ENCODE peak calls at places on chromosome 5, in four cellular contexts. H is astrocyte of the spinal cord, C is endothelial cell of umbilical vein, A is HFFc6. Y is an unnamed sample.

GRCh38 chr5:4513381-4513780 is 626.7 kb upstream of the ADAMTS16 start:
- DNase-seq in H (no peak), C (no peak), A (no peak), Y (no peak)

GRCh38 chr5:177539411-177539810 is 15.0 kb downstream of the FAM193B start:
- DNase-seq in H (no peak), C (no peak), A (peak), Y (peak)

GRCh38 chr5:149404746-149405549 is 25.9 kb upstream of the IL17B start:
- DNase-seq in H (peak), C (no peak), A (peak), Y (no peak)

GRCh38 chr5:98602534-98603112 is 170.8 kb upstream of the RGMB start:
- DNase-seq in H (no peak), C (no peak), A (no peak), Y (peak)

GRCh38 chr5:72633649-72634048 is 126.4 kb upstream of the ZNF366 start:
- DNase-seq in H (peak), C (no peak), A (peak), Y (no peak)

GRCh38 chr5:50727149-50727496 is 60.7 kb downstream of the PARP8 start:
- DNase-seq in H (no peak), C (no peak), A (no peak), Y (no peak)

GRCh38 chr5:148393390-148393741 is 9.6 kb downstream of the FBXO38 start:
- DNase-seq in H (no peak), C (peak), A (no peak), Y (no peak)

GRCh38 chr5:30040483-30041116 is 1152.9 kb upstream of the CDH6 start:
- DNase-seq in H (peak), C (no peak), A (peak), Y (peak)

GRCh38 chr5:138596105-138596987 is 21.1 kb upstream of the HSPA9 start:
- DNase-seq in H (no peak), C (no peak), A (no peak), Y (no peak)

GRCh38 chr5:125394661-125395280 is 648.3 kb upstream of the ZNF608 start:
- DNase-seq in H (peak), C (no peak), A (no peak), Y (no peak)

GRCh38 chr5:60507687-60508086 is 192.3 kb downstream of the DEPDC1B start:
- DNase-seq in H (peak), C (no peak), A (no peak), Y (no peak)

GRCh38 chr5:30690931-30691330 is 502.6 kb upstream of the CDH6 start:
- DNase-seq in H (no peak), C (no peak), A (no peak), Y (no peak)

GRCh38 chr5:180785794-180786221 is 16.8 kb downstream of the MGAT1 start:
- DNase-seq in H (peak), C (peak), A (peak), Y (peak)

GRCh38 chr5:19795218-19795617 is 192.8 kb downstream of the CDH18 start:
- DNase-seq in H (peak), C (peak), A (peak), Y (no peak)

GRCh38 chr5:122236270-122236669 is 75.8 kb upstream of the SNCAIP start:
- DNase-seq in H (no peak), C (no peak), A (no peak), Y (no peak)

GRCh38 chr5:154302181-154302580 is 111.6 kb downstream of the GALNT10 start:
- DNase-seq in H (peak), C (no peak), A (no peak), Y (no peak)

GRCh38 chr5:130975847-130976246 is 189.2 kb downstream of the HINT1 start:
- DNase-seq in H (no peak), C (no peak), A (no peak), Y (no peak)

GRCh38 chr5:25301836-25302235 is 657.1 kb upstream of the CDH10 start:
- DNase-seq in H (no peak), C (no peak), A (no peak), Y (no peak)

GRCh38 chr5:106321242-106321641 is 1349.5 kb downstream of the EFNA5 start:
- DNase-seq in H (no peak), C (no peak), A (no peak), Y (no peak)

GRCh38 chr5:143887901-143888648 is 76.1 kb downstream of the HMHB1 start:
- DNase-seq in H (peak), C (peak), A (peak), Y (peak)

GRCh38 chr5:90562331-90562730 is 3.7 kb downstream of the ADGRV1 start:
- DNase-seq in H (no peak), C (no peak), A (no peak), Y (no peak)

GRCh38 chr5:13108281-13108680 is 836.2 kb downstream of the DNAH5 start:
- DNase-seq in H (no peak), C (no peak), A (no peak), Y (no peak)

GRCh38 chr5:108143581-108143980 is 238.3 kb downstream of the FBXL17 start:
- DNase-seq in H (peak), C (no peak), A (peak), Y (no peak)

DNA sequence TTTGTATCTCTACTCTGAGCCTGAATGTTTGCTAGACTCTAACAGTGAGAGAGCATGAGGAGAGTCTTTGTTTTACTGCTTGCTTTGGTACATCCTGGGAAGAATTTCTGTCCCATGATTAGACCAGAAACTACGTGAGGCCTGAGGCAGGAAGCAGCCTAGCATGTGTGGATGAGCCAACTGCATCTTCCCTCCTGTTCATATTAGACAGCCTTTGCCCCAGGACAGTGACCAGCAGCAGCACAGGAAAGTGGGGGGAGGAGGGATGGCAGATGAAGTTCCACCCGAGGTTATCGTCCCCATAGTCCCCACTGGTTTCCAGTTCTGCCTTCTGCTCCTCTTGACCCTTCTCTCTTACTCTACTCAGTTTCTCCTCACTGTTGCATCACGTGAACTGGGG is 83.8 kb downstream of the SNX18 start:
- DNase-seq in H (no peak), C (no peak), A (no peak), Y (no peak)
- TF ChIP-seq CTCF in H (no peak), C (no peak), A (no peak), Y (no peak)

GRCh38 chr5:179207920-179208705 is 137.1 kb downstream of the ADAMTS2 start:
- DNase-seq in H (no peak), C (no peak), A (no peak), Y (no peak)
- TF ChIP-seq CTCF in H (no peak), C (no peak), A (no peak), Y (no peak)

GRCh38 chr5:7881091-7881490 is 12.1 kb downstream of the MTRR start:
- DNase-seq in H (no peak), C (no peak), A (no peak), Y (no peak)
- TF ChIP-seq CTCF in H (no peak), C (no peak), A (no peak), Y (no peak)

DNA sequence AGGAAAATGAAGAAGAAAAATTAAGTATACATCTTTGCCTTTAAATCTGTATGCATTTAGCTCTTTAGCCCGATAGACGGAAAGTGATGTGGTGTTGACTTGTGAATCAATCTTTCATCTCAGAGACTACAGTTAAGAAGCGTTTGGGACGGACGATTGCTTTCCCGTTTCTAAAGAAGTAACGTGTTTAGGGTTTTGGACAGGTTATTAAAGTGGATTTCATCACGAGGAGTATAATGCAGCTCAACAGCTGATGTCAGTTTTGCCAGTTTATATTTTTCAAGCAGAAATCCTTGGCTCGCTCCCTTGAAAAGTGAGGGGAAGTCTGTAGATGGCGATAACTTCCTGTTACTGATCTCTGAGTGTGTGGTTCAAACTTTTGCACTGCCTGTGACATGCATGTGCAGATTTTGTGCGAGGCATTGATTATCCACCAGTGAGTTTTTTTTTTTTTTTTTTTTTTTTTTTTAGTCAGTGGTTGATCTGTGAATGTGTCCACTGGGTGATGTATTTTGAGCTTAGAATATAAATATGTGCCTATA is 1.1 kb downstream of the ADCY2 start:
- DNase-seq in H (peak), C (no peak), A (no peak), Y (no peak)
- TF ChIP-seq CTCF in H (no peak), C (no peak), A (no peak), Y (no peak)

GRCh38 chr5:93595420-93596136 is 12.6 kb downstream of the NR2F1 start:
- DNase-seq in H (peak), C (no peak), A (no peak), Y (no peak)

GRCh38 chr5:93596310-93596675 is 13.3 kb downstream of the NR2F1 start:
- DNase-seq in H (no peak), C (no peak), A (no peak), Y (no peak)

GRCh38 chr5:93594591-93595419 is 11.8 kb downstream of the NR2F1 start:
- DNase-seq in H (peak), C (no peak), A (no peak), Y (no peak)

GRCh38 chr5:93598141-93598996 is 15.3 kb downstream of the NR2F1 start:
- DNase-seq in H (peak), C (no peak), A (no peak), Y (no peak)

DNA sequence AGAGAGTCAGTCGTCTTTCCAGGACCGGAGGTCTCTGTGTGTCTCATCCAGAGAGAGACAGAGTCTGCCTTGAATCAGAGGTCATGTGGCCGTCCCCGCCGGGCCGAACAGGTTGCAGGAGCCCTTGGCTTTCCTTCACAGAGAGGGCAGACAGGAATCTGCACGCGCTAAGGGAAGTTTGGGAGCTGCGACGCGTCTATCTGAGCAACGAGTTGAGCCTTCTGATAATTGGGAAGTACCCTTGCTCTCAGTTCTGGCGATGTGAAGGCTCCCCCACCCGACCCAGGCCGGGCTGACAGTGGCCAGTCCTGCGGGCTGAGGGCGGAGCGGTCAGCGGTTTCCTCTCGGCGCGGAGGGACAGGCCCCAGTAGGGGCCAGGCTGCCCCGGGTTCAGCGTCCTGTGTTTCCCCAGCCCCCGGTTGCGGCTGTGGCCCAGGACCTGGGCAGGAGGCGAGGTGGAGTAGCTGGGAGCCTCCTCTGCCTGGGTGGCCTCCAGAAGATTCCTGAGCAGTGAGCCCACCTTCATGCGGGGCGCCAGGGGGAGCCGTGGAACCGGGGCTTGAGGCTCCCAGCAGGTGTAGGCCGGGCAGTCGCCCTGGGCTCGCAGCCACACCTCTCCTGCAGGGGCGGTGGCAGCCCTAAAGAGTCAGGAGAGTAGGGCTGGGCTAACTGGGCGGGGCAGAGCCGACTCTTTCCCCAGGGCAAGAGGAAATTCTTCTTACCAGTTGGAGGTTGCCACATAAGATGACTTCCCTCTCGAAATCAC is 13.8 kb downstream of the NR2F1 start:
- DNase-seq in H (peak), C (no peak), A (no peak), Y (no peak)
- TF ChIP-seq CTCF in H (peak), C (no peak), A (no peak), Y (no peak)

GRCh38 chr5:133713209-133713608 is 100.9 kb upstream of the FSTL4 start:
- DNase-seq in H (no peak), C (no peak), A (no peak), Y (no peak)
- TF ChIP-seq CTCF in H (no peak), C (no peak), A (no peak), Y (no peak)

GRCh38 chr5:112549605-112550161 is 130.6 kb upstream of the EPB41L4A start:
- DNase-seq in H (no peak), C (no peak), A (no peak), Y (no peak)

GRCh38 chr5:112554089-112554977 is 135.3 kb upstream of the EPB41L4A start:
- DNase-seq in H (no peak), C (no peak), A (peak), Y (no peak)

GRCh38 chr5:112549127-112549526 is 130.1 kb upstream of the EPB41L4A start:
- DNase-seq in H (no peak), C (no peak), A (no peak), Y (no peak)

GRCh38 chr5:112552791-112553190 is 133.7 kb upstream of the EPB41L4A start:
- DNase-seq in H (no peak), C (no peak), A (no peak), Y (no peak)

GRCh38 chr5:112551437-112552018 is 132.5 kb upstream of the EPB41L4A start:
- DNase-seq in H (peak), C (peak), A (peak), Y (no peak)
- TF ChIP-seq CTCF in H (peak), C (peak), A (peak), Y (peak)

DNA sequence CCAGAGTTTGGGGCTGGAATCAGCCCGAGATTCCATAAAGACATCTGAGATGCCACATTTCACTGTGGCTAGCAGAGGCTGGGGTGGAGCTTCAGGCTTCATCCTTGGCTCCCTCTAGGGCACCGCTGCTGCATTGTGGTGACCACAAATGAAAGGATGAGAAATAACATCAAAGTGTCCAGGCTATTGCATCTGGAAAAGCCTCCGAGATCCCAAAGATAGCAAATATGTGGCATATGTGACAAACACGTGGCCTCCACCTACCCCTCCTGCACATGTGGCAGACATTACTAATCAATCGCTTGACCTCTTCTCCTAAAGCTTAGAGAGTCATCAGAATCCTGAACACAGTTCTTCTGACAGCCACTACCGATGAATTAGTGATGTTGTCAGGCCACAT is 4.5 kb downstream of the SPARC start:
- DNase-seq in H (no peak), C (no peak), A (peak), Y (no peak)
- TF ChIP-seq CTCF in H (no peak), C (no peak), A (peak), Y (peak)

DNA sequence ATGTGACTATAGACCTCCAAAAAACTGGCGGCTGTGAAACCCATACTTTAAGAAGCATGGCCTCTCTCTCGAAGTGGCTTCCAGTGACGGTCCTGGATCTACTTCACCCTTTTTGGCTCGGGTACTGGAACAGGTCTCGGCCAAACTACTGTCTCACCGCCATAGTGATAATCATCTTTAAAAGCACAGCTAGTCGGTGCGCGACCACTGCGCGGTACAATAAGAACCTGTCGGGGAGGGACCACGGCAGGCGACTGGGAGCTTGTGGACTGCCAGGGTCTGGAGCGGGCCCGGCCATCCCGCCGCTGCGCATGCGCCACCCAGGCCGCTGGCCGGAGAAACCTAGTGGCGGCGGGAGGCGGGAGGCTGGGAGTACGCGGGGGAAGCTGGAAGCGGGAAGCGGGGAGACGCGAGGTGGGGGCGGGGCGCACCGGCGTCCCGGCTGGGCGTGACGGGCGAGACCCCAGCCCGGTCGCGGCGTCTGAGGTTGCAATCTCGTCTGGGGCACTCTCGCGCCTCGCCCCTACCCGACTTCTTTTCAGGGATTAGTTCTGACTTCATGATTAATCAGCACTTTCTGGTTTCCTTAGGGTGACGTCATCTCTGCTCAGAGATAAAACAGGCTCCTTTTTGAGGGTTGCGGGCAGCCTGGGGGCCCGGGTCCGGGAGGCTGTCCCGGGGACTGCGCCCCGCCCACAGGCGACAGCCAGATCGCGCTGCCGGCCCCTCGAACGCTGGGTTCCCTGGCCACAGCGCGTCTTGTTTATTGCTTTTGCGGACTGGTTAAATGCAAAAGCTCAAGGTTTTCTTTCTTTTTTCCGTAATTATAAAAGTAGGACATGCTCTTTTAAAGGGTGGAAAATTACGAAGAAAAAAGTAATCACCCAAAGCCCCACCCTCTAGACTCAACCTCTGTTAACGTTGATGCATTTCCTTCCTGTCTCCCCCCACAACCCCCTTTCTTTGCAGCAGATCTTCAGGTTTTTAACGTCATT is 266.8 kb downstream of the CWC27 start:
- DNase-seq in H (peak), C (peak), A (peak), Y (peak)
- TF ChIP-seq CTCF in H (no peak), C (no peak), A (no peak), Y (no peak)